ENCODE peak calls at places on chromosomes 6 and 20, in nine cellular contexts. H is CD8-positive, alpha-beta memory T cell; A is occipital lobe; V is lower leg skin; Q is NCI-H526 treated with DMSO at 0.1 percent for 48 hours; J is GM23248; I is fibroblast of lung; F is neural crest cell; N is NCI-H524 treated with DMSO at 0.1 percent for 48 hours. M is an unnamed sample.

GRCh38 chr6:152240983-152241766 is 396.0 kb downstream of the SYNE1 start:
- DNase-seq in H (no peak), A (no peak), V (no peak), Q (no peak), J (no peak), I (no peak), F (no peak), N (no peak), M (no peak)

GRCh38 chr6:169895926-169896761 is 144.7 kb downstream of the ERMARD start:
- DNase-seq in H (no peak), A (no peak), V (no peak), Q (no peak), J (no peak), I (no peak), F (no peak), N (no peak), M (no peak)

GRCh38 chr6:81751388-81752083 is 945 bp downstream of the TENT5A start:
- DNase-seq in H (peak; percentile 25), A (no peak), V (peak; percentile 36), Q (peak; percentile 55), J (peak; percentile 77), I (peak; percentile 59), F (peak; percentile 53), N (no peak), M (peak; percentile 57)

GRCh38 chr20:37907677-37908397 is 4.9 kb downstream of the VSTM2L start:
- DNase-seq in H (no peak), A (no peak), V (no peak), Q (no peak), J (peak; percentile 86), I (peak; percentile 92), F (peak; percentile 42), N (no peak), M (no peak)

GRCh38 chr6:169592558-169592957 is 109.3 kb downstream of the WDR27 start:
- DNase-seq in H (no peak), A (no peak), V (no peak), Q (no peak), J (peak; percentile 74), I (peak; percentile 91), F (no peak), N (no peak), M (no peak)

GRCh38 chr6:22236626-22237414 is 60.0 kb downstream of the PRL start:
- DNase-seq in H (no peak), A (no peak), V (peak; percentile 79), Q (no peak), J (peak; percentile 87), I (peak; percentile 97), F (no peak), N (no peak), M (no peak)

GRCh38 chr20:62516345-62516744 is 40.5 kb upstream of the GATA5 start:
- DNase-seq in H (no peak), A (no peak), V (no peak), Q (no peak), J (no peak), I (no peak), F (no peak), N (no peak), M (peak; percentile 85)

GRCh38 chr6:97047473-97048201 is 123.1 kb downstream of the KLHL32 start:
- DNase-seq in H (no peak), A (no peak), V (no peak), Q (no peak), J (no peak), I (no peak), F (no peak), N (no peak), M (no peak)

GRCh38 chr6:8278562-8278961 is 156.8 kb downstream of the SLC35B3 start:
- DNase-seq in H (no peak), A (no peak), V (no peak), Q (no peak), J (no peak), I (no peak), F (no peak), N (no peak), M (no peak)

GRCh38 chr6:7919871-7920270 is 9.3 kb upstream of the TXNDC5 start:
- DNase-seq in H (no peak), A (no peak), V (no peak), Q (no peak), J (peak; percentile 73), I (peak; percentile 50), F (no peak), N (no peak), M (peak; percentile 71)

GRCh38 chr20:53805895-53806384 is 212.3 kb upstream of the ZNF217 start:
- DNase-seq in H (no peak), A (no peak), V (no peak), Q (no peak), J (peak; percentile 92), I (peak; percentile 79), F (no peak), N (no peak), M (no peak)

GRCh38 chr6:42041131-42042055 is 8.9 kb upstream of the TAF8 start:
- DNase-seq in H (no peak), A (no peak), V (no peak), Q (no peak), J (no peak), I (no peak), F (no peak), N (no peak), M (no peak)

GRCh38 chr20:542777-543368 is 717 bp downstream of the CSNK2A1 start:
- DNase-seq in H (peak; percentile 5), A (no peak), V (peak; percentile 17), Q (peak; percentile 26), J (peak; percentile 36), I (no peak), F (no peak), N (no peak), M (peak; percentile 20)

GRCh38 chr6:67285770-67286495 is 1349.1 kb upstream of the ADGRB3 start:
- DNase-seq in H (no peak), A (no peak), V (no peak), Q (no peak), J (no peak), I (peak; percentile 18), F (no peak), N (no peak), M (no peak)

GRCh38 chr20:63124782-63125580 is 91.0 kb downstream of the YTHDF1 start:
- DNase-seq in H (no peak), A (no peak), V (no peak), Q (no peak), J (no peak), I (no peak), F (no peak), N (no peak), M (no peak)

GRCh38 chr6:145009691-145010090 is 724.6 kb downstream of the UTRN start:
- DNase-seq in H (no peak), A (no peak), V (no peak), Q (no peak), J (peak; percentile 13), I (no peak), F (no peak), N (no peak), M (no peak)

GRCh38 chr20:44217342-44218092 is 6.9 kb upstream of the OSER1 start:
- DNase-seq in H (peak; percentile 65), A (peak; percentile 34), V (peak; percentile 45), Q (peak; percentile 42), J (peak; percentile 80), I (peak; percentile 56), F (peak; percentile 64), N (no peak), M (peak; percentile 91)